ENCODE peak calls at places on chromosomes 3 and 15, in four cellular contexts. H, G, O and P are unnamed samples.

GRCh38 chr15:38474155-38474757 is 20.3 kb downstream of the FAM98B start:
- DNase-seq in H (no peak), G (peak), O (no peak), P (peak)

GRCh38 chr3:49902511-49903345 is 945 bp downstream of the MST1R start:
- DNase-seq in H (no peak), G (no peak), O (no peak), P (no peak)

GRCh38 chr15:76533995-76534394 is 197.4 kb downstream of the ISL2 start:
- DNase-seq in H (no peak), G (no peak), O (no peak), P (peak)

GRCh38 chr3:174221155-174221554 is 638.0 kb upstream of the NAALADL2 start:
- DNase-seq in H (no peak), G (no peak), O (no peak), P (no peak)

GRCh38 chr15:45417303-45417950 is 39.1 kb upstream of the GATM start:
- DNase-seq in H (no peak), G (no peak), O (no peak), P (no peak)

GRCh38 chr3:31230425-31230824 is 302.3 kb upstream of the STT3B start:
- DNase-seq in H (no peak), G (no peak), O (no peak), P (no peak)

GRCh38 chr3:113717818-113718217 is 21.4 kb upstream of the USF3 start:
- DNase-seq in H (no peak), G (no peak), O (no peak), P (no peak)

GRCh38 chr3:35486295-35486694 is 153.0 kb upstream of the ARPP21 start:
- DNase-seq in H (no peak), G (no peak), O (no peak), P (no peak)

GRCh38 chr3:16119887-16120286 is 54.6 kb upstream of the GALNT15 start:
- DNase-seq in H (no peak), G (no peak), O (no peak), P (no peak)

GRCh38 chr3:141875893-141876380 is 506 bp upstream of the ATP1B3 start:
- DNase-seq in H (peak), G (no peak), O (peak), P (peak)

GRCh38 chr3:127673191-127674098 is 693 bp downstream of the ABTB1 start:
- DNase-seq in H (peak), G (no peak), O (peak), P (peak)

GRCh38 chr3:100796556-100796955 is 87.3 kb downstream of the TFG start:
- DNase-seq in H (no peak), G (no peak), O (no peak), P (peak)

GRCh38 chr3:36907911-36908646 is 36.8 kb downstream of the TRANK1 start:
- DNase-seq in H (no peak), G (no peak), O (no peak), P (peak)

GRCh38 chr3:69165744-69166143 is 43.3 kb upstream of the LMOD3 start:
- DNase-seq in H (no peak), G (no peak), O (no peak), P (no peak)

GRCh38 chr3:52005571-52005986 is 9.9 kb upstream of the RPL29 start:
- DNase-seq in H (peak), G (no peak), O (peak), P (peak)

GRCh38 chr15:48397841-48398240 is 66.6 kb downstream of the DUT start:
- DNase-seq in H (no peak), G (no peak), O (peak), P (no peak)

GRCh38 chr3:71978150-71978721 is 193.3 kb upstream of the PROK2 start:
- DNase-seq in H (no peak), G (no peak), O (no peak), P (no peak)

GRCh38 chr3:57095361-57095760 is 34.9 kb downstream of the SPATA12 start:
- DNase-seq in H (no peak), G (no peak), O (no peak), P (no peak)

GRCh38 chr3:11903447-11903846 is 56.8 kb upstream of the TAMM41 start:
- DNase-seq in H (no peak), G (no peak), O (no peak), P (no peak)